ENCODE peak calls at places on chromosomes 11 and 22, in eight cellular contexts. N is fibroblast of mammary gland, Y is cardiac fibroblast, E is OCI-LY7, W is pancreas, K is thoracic aorta, C is lower lobe of right lung, T is brain microvascular endothelial cell. M is an unnamed sample.
A peak's percentile ranks its signal among the peaks of the same experiment; 100 is the strongest.

GRCh38 chr11:61133956-61134662 is 27.1 kb downstream of the VPS37C start:
- DNase-seq in N (no peak), Y (no peak), E (no peak), W (no peak), K (no peak), C (no peak), T (no peak), M (no peak)

GRCh38 chr11:2752204-2752772 is 52.5 kb upstream of the KCNQ1OT1 start:
- DNase-seq in N (no peak), Y (peak; percentile 26), E (no peak), W (peak; percentile 10), K (no peak), C (no peak), T (peak; percentile 7), M (no peak)

GRCh38 chr11:3626250-3626960 is 15.4 kb downstream of the ART5 start:
- DNase-seq in N (no peak), Y (no peak), E (no peak), W (no peak), K (no peak), C (peak; percentile 84), T (no peak), M (no peak)

GRCh38 chr11:65611028-65611757 is 2.8 kb downstream of the MAP3K11 start:
- DNase-seq in N (no peak), Y (peak; percentile 32), E (no peak), W (peak; percentile 62), K (no peak), C (peak; percentile 80), T (no peak), M (no peak)

GRCh38 chr11:44804449-44805151 is 77.8 kb downstream of the TSPAN18 start:
- DNase-seq in N (no peak), Y (no peak), E (no peak), W (no peak), K (no peak), C (no peak), T (no peak), M (no peak)

GRCh38 chr22:48456449-48456848 is 1371.2 kb downstream of the BRD1 start:
- DNase-seq in N (no peak), Y (no peak), E (no peak), W (no peak), K (no peak), C (peak; percentile 3), T (no peak), M (no peak)

GRCh38 chr11:87422566-87422965 is 384.8 kb downstream of the TMEM135 start:
- DNase-seq in N (no peak), Y (no peak), E (no peak), W (no peak), K (no peak), C (no peak), T (no peak), M (no peak)

GRCh38 chr11:95715777-95716241 is 73.8 kb downstream of the FAM76B start:
- DNase-seq in N (peak; percentile 64), Y (peak; percentile 66), E (peak; percentile 85), W (no peak), K (no peak), C (no peak), T (peak; percentile 25), M (no peak)

GRCh38 chr11:118872403-118872821 is 11.3 kb upstream of the CXCR5 start:
- DNase-seq in N (no peak), Y (no peak), E (no peak), W (no peak), K (no peak), C (no peak), T (no peak), M (no peak)

GRCh38 chr11:68843703-68844312 is 2.1 kb upstream of the CPT1A start:
- DNase-seq in N (no peak), Y (peak; percentile 40), E (peak; percentile 70), W (peak; percentile 98), K (no peak), C (peak; percentile 93), T (no peak), M (peak; percentile 66)

GRCh38 chr11:118005224-118006152 is 19.3 kb downstream of the IL10RA start:
- DNase-seq in N (no peak), Y (no peak), E (no peak), W (no peak), K (no peak), C (no peak), T (no peak), M (no peak)

GRCh38 chr11:76673164-76674142 is 2.9 kb upstream of the LRRC32 start:
- DNase-seq in N (no peak), Y (no peak), E (peak; percentile 55), W (no peak), K (no peak), C (no peak), T (no peak), M (no peak)

GRCh38 chr11:76678316-76678715 is 7.8 kb upstream of the LRRC32 start:
- DNase-seq in N (no peak), Y (no peak), E (no peak), W (no peak), K (no peak), C (no peak), T (no peak), M (no peak)

GRCh38 chr11:76680517-76681425 is 10.2 kb upstream of the LRRC32 start:
- DNase-seq in N (peak; percentile 68), Y (peak; percentile 78), E (peak; percentile 87), W (peak; percentile 81), K (no peak), C (peak; percentile 58), T (peak; percentile 54), M (peak; percentile 84)

GRCh38 chr11:76674517-76675400 is 4.2 kb upstream of the LRRC32 start:
- DNase-seq in N (no peak), Y (no peak), E (peak; percentile 88), W (no peak), K (no peak), C (no peak), T (no peak), M (no peak)

DNA sequence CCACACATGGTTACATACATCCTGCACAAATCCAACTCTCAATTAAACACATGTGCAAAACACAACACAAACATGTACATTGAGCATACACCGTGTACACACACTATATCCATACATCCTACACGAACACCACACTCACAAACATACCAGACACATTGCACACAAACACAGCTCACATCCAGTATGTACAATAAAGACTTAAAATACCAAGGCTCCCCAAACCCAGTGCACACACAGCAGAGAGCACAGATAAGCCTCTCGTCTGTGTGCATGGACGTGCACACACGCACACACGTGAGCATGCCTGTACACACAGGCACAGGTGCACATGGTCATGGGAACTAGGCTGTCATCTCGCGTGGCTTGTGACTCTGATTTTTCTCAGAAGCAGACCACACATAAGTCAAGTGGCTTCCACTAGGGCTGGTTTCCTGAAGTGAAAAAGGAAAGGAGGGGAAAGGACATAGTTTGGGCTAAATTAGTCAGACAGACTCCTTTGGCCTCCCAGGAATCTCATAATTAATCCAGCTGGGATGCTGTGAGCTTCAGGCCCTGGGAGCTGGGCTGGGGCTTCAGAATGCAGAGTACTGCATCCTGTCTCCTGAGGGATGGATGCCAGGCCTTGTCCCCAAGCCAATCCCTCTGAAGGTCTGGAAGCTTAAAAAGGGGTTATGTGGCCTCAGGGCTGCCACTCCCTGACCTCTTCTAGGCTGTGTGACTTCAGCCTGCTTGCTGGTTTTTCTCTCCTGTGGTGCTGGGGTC is 6.6 kb upstream of the LRRC32 start:
- DNase-seq in N (peak; percentile 31), Y (no peak), E (peak; percentile 33), W (no peak), K (no peak), C (no peak), T (no peak), M (no peak)
- TF ChIP-seq CTCF in N (no peak), Y (no peak), E (no peak), W (no peak), K (no peak), C (no peak), T (no peak), M (no peak)

GRCh38 chr11:102111011-102111786 is 952 bp downstream of the YAP1 start:
- DNase-seq in N (peak; percentile 69), Y (peak; percentile 83), E (no peak), W (peak; percentile 80), K (peak; percentile 30), C (peak; percentile 85), T (peak; percentile 80), M (peak; percentile 88)
- TF ChIP-seq CTCF in N (no peak), Y (peak; percentile 13), E (no peak), W (no peak), K (no peak), C (peak; percentile 6), T (peak; percentile 43), M (no peak)

GRCh38 chr22:35686298-35686697 is 31.4 kb upstream of the APOL5 start:
- DNase-seq in N (no peak), Y (no peak), E (peak; percentile 85), W (no peak), K (no peak), C (no peak), T (no peak), M (no peak)

GRCh38 chr22:35685731-35686130 is 31.9 kb upstream of the APOL5 start:
- DNase-seq in N (peak; percentile 56), Y (peak; percentile 25), E (peak; percentile 43), W (no peak), K (no peak), C (no peak), T (peak; percentile 59), M (peak; percentile 15)

GRCh38 chr22:35684732-35685131 is 32.9 kb upstream of the APOL5 start:
- DNase-seq in N (no peak), Y (no peak), E (no peak), W (no peak), K (no peak), C (no peak), T (no peak), M (no peak)

GRCh38 chr22:35683560-35683959 is 34.1 kb upstream of the APOL5 start:
- DNase-seq in N (no peak), Y (no peak), E (no peak), W (no peak), K (no peak), C (no peak), T (no peak), M (no peak)

DNA sequence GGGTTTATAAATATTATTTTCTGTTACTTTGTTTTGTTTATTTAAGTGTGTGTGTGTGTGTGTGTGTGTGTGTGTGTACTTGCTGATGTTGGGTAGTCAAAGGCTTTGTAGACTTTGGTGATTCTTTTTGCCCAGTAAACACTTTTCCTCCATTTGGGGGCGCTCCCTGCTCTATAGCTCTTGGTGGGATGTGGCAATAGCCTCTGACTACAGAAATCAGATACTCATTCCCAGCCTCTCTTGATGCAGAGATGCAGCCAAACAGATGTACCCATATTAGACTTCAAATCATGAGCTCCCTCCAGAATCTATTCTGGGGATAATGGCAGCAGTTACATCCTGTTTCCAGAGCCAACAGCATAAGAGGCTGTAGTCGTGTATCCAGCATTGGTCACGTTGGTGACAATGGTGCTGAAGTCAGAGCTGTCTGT is 33.4 kb upstream of the APOL5 start:
- DNase-seq in N (peak; percentile 66), Y (peak; percentile 65), E (peak; percentile 49), W (no peak), K (no peak), C (no peak), T (peak; percentile 60), M (no peak)
- TF ChIP-seq CTCF in N (peak; percentile 42), Y (peak; percentile 45), E (peak; percentile 61), W (no peak), K (no peak), C (no peak), T (peak; percentile 62), M (no peak)

DNA sequence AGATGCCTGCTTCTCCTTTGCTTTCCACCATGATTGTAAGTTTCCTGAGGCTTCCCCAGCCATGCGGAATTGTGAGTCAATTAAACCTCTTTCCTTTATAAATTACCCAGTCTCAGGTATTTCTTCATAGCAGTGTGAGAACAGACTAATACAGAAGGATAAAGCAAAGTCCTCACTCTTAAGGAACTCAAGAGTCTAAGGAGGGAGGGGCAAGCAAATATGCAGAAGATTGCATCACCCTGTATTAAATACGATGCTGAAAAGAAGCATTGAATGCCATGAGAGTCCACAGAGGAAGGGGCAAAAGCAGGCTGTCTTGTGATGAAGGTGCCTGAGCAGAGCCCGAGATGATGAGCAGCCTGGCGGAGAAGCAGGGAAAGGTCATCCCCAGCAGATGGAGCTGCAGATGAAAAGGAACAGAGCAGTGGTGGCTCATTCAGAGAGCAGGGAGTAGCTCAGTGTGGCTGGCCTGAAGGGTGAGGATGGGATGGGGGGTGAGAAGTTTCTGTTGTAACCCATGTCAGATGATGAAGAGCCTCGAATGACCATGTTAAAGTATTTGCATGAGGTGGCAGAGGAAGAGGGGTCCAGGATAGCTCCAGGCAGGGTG is 6.3 kb upstream of the IZUMO1R start:
- DNase-seq in N (no peak), Y (no peak), E (no peak), W (no peak), K (no peak), C (no peak), T (no peak), M (no peak)
- TF ChIP-seq CTCF in N (no peak), Y (no peak), E (no peak), W (no peak), K (no peak), C (no peak), T (no peak), M (no peak)

M was measured in nephron progenitor cell.